ENCODE peak calls at places on chromosomes 4 and X, in seven cellular contexts. U is neuronal stem cell, C is pancreas, K is gastrocnemius medialis, M is cardiac muscle cell, G is HepG2, P is endodermal cell. E is an unnamed sample.
A peak's percentile ranks its signal among the peaks of the same experiment; 100 is the strongest.

GRCh38 chr4:13626492-13627184 is 887 bp downstream of the BOD1L1 start:
- DNase-seq in P (no peak), K (no peak), G (no peak), U (no peak), M (no peak), C (no peak), E (no peak)

GRCh38 chr4:94758141-94758699 is 465 bp downstream of the BMPR1B start:
- DNase-seq in C (peak; percentile 34), U (peak; percentile 42), P (peak; percentile 89), M (no peak), G (no peak), K (no peak), E (peak; percentile 78)

GRCh38 chrX:46733226-46733625 is 25.7 kb downstream of the SLC9A7 start:
- DNase-seq in G (no peak), M (no peak), U (no peak), C (no peak), K (no peak), P (no peak), E (no peak)

GRCh38 chr4:141248029-141248428 is 27.3 kb downstream of the ZNF330 start:
- DNase-seq in G (no peak), M (no peak), C (no peak), K (no peak), U (no peak), P (no peak), E (no peak)

GRCh38 chrX:65407157-65407626 is 127.4 kb downstream of the LAS1L start:
- DNase-seq in G (no peak), K (no peak), P (no peak), M (peak; percentile 0), U (no peak), C (no peak), E (no peak)

GRCh38 chr4:94489075-94489474 is 37.3 kb downstream of the PDLIM5 start:
- DNase-seq in P (no peak), G (no peak), U (no peak), C (no peak), K (no peak), M (no peak), E (no peak)

GRCh38 chrX:71941771-71942170 is 31.1 kb downstream of the NHSL2 start:
- DNase-seq in P (peak; percentile 66), G (no peak), K (no peak), M (peak; percentile 33), U (no peak), C (no peak), E (no peak)

GRCh38 chrX:80817002-80817401 is 7.3 kb upstream of the BRWD3 start:
- DNase-seq in G (no peak), M (no peak), C (no peak), U (no peak), K (no peak), P (no peak), E (no peak)

GRCh38 chr4:138348055-138348454 is 105.9 kb upstream of the SLC7A11 start:
- DNase-seq in K (no peak), G (peak; percentile 80), M (no peak), U (no peak), C (no peak), P (no peak), E (no peak)

GRCh38 chr4:79334783-79335182 is 8.9 kb upstream of the NAA11 start:
- DNase-seq in G (no peak), M (no peak), U (no peak), C (no peak), P (no peak), K (no peak), E (no peak)

GRCh38 chrX:31909850-31910547 is 838.2 kb upstream of the FTHL17 start:
- DNase-seq in C (no peak), G (no peak), M (no peak), U (no peak), K (no peak), P (no peak), E (no peak)

GRCh38 chr4:152515678-152516077 is 20.2 kb downstream of the FBXW7 start:
- DNase-seq in K (no peak), M (no peak), P (no peak), C (no peak), U (no peak), G (no peak), E (no peak)

GRCh38 chr4:26568446-26568994 is 15.4 kb upstream of the TBC1D19 start:
- DNase-seq in P (no peak), M (no peak), U (no peak), G (no peak), K (no peak), C (no peak), E (no peak)

GRCh38 chrX:149683966-149684730 is 27.7 kb upstream of the MAGEA11 start:
- DNase-seq in P (peak; percentile 40), M (no peak), G (no peak), U (no peak), C (no peak), K (no peak), E (no peak)

GRCh38 chr4:1246111-1246881 is 2.6 kb downstream of the CTBP1 start:
- DNase-seq in K (no peak), P (no peak), M (no peak), U (no peak), G (no peak), C (peak; percentile 57), E (no peak)

GRCh38 chr4:1247811-1248261 is 1.1 kb downstream of the CTBP1 start:
- DNase-seq in M (peak; percentile 62), U (peak; percentile 17), G (no peak), K (no peak), P (no peak), C (no peak), E (no peak)

GRCh38 chr4:1248262-1249147 is at the start of gene CTBP1:
- DNase-seq in K (peak; percentile 52), G (peak; percentile 51), U (peak; percentile 88), P (peak; percentile 87), M (peak; percentile 91), C (peak; percentile 76), E (no peak)

GRCh38 chr4:1245481-1246051 is 3.4 kb downstream of the CTBP1 start:
- DNase-seq in G (no peak), P (peak; percentile 34), U (no peak), C (peak; percentile 91), M (no peak), K (no peak), E (no peak)

DNA sequence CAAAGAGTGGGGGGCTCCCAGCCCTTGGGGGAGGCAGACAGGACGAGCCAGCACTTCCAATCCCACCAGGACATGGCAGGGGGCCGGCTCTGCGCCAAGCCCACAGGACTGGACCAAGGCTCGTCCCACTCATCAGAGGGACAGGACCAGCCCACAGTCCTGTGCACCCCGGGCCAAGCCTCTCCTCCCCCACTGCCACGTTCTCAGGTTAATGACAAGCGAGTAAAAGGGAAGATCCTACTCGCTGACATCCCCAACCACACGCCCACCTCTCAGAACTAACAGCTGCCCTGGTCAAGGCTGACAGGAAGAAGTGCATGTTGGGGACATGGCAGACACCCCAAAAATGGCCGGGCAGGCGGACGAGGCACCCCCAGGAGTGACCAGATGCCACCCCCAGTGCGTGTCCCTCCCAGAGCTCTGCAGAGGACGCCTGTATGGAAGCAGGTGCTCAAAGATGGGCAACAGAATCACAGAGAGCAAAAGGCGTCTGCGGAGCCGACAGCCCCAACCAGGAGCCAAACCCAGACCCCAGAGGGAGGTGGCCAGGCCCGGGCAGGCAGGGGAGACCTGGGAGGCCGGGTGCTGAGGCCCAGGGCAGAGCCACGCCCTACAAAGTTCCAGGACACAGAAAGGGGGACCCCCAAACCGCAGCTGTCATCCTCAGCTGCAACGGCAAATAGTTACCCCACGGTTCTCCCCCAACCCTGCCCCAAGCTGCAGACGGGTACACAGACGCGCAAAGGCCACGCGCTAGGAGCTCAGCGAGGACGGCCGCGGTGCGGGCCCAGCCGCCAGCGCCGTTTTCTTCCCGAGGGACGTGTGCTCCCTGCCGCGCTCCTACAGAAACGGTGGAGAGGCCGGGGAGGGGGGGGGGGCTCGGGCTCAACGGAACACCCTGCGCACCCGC is 1.8 kb downstream of the CTBP1 start:
- DNase-seq in U (no peak), K (no peak), P (peak; percentile 58), G (no peak), M (peak; percentile 32), C (peak; percentile 36), E (peak; percentile 65)
- H3K4me1 ChIP-seq in U (peaks cover 16% of the 10 kb centered on the region), K (peaks cover 78% of the 10 kb centered on the region), P (peaks cover 4% of the 10 kb centered on the region), G (peaks cover 50% of the 10 kb centered on the region), M (peaks cover 14% of the 10 kb centered on the region), C (peaks cover 52% of the 10 kb centered on the region), E (peaks cover 59% of the 10 kb centered on the region)

GRCh38 chr4:8939160-8939855 is 67.7 kb upstream of the HMX1 start:
- DNase-seq in P (no peak), G (no peak), K (no peak), M (no peak), C (no peak), U (no peak), E (no peak)

GRCh38 chr4:8940792-8941491 is 69.3 kb upstream of the HMX1 start:
- DNase-seq in M (peak; percentile 8), K (no peak), C (no peak), U (no peak), G (peak; percentile 10), P (peak; percentile 73), E (no peak)

GRCh38 chr4:8938623-8939022 is 67.0 kb upstream of the HMX1 start:
- DNase-seq in P (no peak), C (no peak), G (no peak), K (no peak), U (no peak), M (no peak), E (no peak)

GRCh38 chr4:8939887-8940742 is 68.5 kb upstream of the HMX1 start:
- DNase-seq in G (no peak), P (no peak), K (no peak), M (no peak), U (no peak), C (no peak), E (no peak)

GRCh38 chr4:8938137-8938536 is 66.5 kb upstream of the HMX1 start:
- DNase-seq in P (no peak), U (no peak), M (no peak), K (no peak), C (no peak), G (no peak), E (no peak)
- H3K9me3 ChIP-seq in P (peaks cover 14% of the 10 kb centered on the region), U (no peaks in the 10 kb centered on the region), M (no peaks in the 10 kb centered on the region), K (no peaks in the 10 kb centered on the region), C (no peaks in the 10 kb centered on the region), G (peaks cover 3% of the 10 kb centered on the region), E (no peaks in the 10 kb centered on the region)

GRCh38 chrX:53538781-53539180 is 104.6 kb upstream of the HSD17B10 start:
- DNase-seq in C (no peak), M (no peak), K (no peak), P (no peak), G (no peak), U (no peak), E (no peak)
- H3K36me3 ChIP-seq in C (peaks cover 59% of the 10 kb centered on the region), M (peaks cover 26% of the 10 kb centered on the region), K (peaks cover 81% of the 10 kb centered on the region), P (peaks cover 87% of the 10 kb centered on the region), G (peaks cover 82% of the 10 kb centered on the region), U (peaks cover 59% of the 10 kb centered on the region), E (peaks cover 69% of the 10 kb centered on the region)

DNA sequence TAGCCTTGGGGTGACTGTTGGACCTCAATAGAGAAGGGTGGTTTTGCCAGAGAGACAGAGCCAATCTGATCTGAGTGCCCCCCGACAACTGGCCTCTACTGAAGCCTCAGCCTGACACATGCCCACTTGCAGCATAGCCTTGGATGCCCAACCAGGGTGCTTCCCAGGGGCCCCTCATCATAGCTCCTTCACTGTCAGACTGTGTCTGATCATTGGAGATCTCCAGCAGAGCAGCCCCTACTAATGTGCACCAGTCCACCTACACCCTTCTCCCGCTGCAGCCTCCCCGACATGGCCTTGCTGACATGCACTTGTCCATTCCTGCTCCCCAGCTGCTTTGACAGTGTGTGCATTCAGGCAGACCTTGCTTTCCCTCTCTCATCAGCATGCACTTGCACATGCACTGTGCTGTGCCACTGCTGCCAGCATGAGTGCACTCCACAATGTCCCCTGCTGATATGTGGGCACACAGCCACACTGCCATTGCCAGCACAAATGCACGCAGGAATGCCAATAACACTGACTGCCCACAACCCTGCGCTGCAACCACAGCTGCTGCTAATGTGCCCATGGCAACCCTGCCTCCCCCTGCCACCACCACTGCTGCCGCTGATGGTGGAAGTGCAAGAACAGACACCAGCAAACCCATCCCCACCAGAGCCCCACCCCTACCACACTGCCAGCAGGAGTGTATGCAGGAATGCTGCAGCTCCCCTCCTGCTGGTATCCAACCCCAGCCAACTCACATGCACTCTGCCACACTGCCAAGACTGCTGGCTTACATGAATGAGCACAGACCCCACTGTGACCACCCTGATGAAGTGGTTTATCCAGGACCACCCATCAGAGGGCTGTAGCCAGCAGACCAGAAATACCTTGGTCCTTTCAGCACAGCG is 68.1 kb upstream of the ZMAT1 start:
- DNase-seq in C (no peak), K (no peak), G (no peak), M (no peak), P (peak; percentile 78), U (no peak), E (no peak)
- H3K4me1 ChIP-seq in C (no peaks in the 10 kb centered on the region), K (no peaks in the 10 kb centered on the region), G (no peaks in the 10 kb centered on the region), M (no peaks in the 10 kb centered on the region), P (no peaks in the 10 kb centered on the region), U (no peaks in the 10 kb centered on the region), E (no peaks in the 10 kb centered on the region)

E was measured in ascending aorta.